ENCODE peak calls at places on chromosomes 3 and 15, in five cellular contexts. G is AG04450, Z is OCI-LY7, X is cardiac fibroblast, B is stomach. W is an unnamed sample.

GRCh38 chr3:72727207-72727606 is 121.0 kb downstream of the SHQ1 start:
- DNase-seq in G (no peak), Z (no peak), X (peak), B (no peak), W (no peak)

GRCh38 chr15:88657326-88658069 is 18.7 kb downstream of the ISG20 start:
- DNase-seq in G (no peak), Z (no peak), X (peak), B (peak), W (no peak)

GRCh38 chr15:38600241-38600640 is 35.6 kb upstream of the RASGRP1 start:
- DNase-seq in G (no peak), Z (no peak), X (no peak), B (no peak), W (no peak)

GRCh38 chr3:141231923-141232861 is 567 bp downstream of the PXYLP1 start:
- DNase-seq in G (no peak), Z (no peak), X (no peak), B (peak), W (no peak)

GRCh38 chr3:120272294-120272693 is 12.7 kb downstream of the GPR156 start:
- DNase-seq in G (no peak), Z (no peak), X (no peak), B (no peak), W (no peak)

GRCh38 chr3:12708584-12709192 is 44.8 kb upstream of the RAF1 start:
- DNase-seq in G (peak), Z (no peak), X (peak), B (peak), W (peak)

GRCh38 chr3:37608061-37608702 is 253.5 kb upstream of the CTDSPL start:
- DNase-seq in G (no peak), Z (no peak), X (no peak), B (no peak), W (no peak)

GRCh38 chr15:73928241-73928579 is 1.9 kb downstream of the LOXL1 start:
- DNase-seq in G (no peak), Z (no peak), X (no peak), B (no peak), W (no peak)

GRCh38 chr15:70264014-70264492 is 166.3 kb upstream of the TLE3 start:
- DNase-seq in G (no peak), Z (no peak), X (peak), B (no peak), W (no peak)

GRCh38 chr3:184284696-184285095 is 8.9 kb downstream of the ECE2 start:
- DNase-seq in G (no peak), Z (peak), X (peak), B (peak), W (peak)

GRCh38 chr3:61858054-61858453 is 296.7 kb downstream of the PTPRG start:
- DNase-seq in G (no peak), Z (no peak), X (peak), B (no peak), W (no peak)

GRCh38 chr3:170419301-170420087 is 826 bp downstream of the CLDN11 start:
- DNase-seq in G (no peak), Z (no peak), X (peak), B (no peak), W (no peak)

GRCh38 chr3:17551333-17551732 is 191.1 kb downstream of the TBC1D5 start:
- DNase-seq in G (no peak), Z (no peak), X (no peak), B (no peak), W (no peak)

GRCh38 chr15:96264351-96264798 is 66.1 kb upstream of the NR2F2 start:
- DNase-seq in G (no peak), Z (no peak), X (no peak), B (peak), W (no peak)
- H3K4me3 ChIP-seq in G (no peak), Z (no peak), X (no peak), B (no peak), W (no peak)

DNA sequence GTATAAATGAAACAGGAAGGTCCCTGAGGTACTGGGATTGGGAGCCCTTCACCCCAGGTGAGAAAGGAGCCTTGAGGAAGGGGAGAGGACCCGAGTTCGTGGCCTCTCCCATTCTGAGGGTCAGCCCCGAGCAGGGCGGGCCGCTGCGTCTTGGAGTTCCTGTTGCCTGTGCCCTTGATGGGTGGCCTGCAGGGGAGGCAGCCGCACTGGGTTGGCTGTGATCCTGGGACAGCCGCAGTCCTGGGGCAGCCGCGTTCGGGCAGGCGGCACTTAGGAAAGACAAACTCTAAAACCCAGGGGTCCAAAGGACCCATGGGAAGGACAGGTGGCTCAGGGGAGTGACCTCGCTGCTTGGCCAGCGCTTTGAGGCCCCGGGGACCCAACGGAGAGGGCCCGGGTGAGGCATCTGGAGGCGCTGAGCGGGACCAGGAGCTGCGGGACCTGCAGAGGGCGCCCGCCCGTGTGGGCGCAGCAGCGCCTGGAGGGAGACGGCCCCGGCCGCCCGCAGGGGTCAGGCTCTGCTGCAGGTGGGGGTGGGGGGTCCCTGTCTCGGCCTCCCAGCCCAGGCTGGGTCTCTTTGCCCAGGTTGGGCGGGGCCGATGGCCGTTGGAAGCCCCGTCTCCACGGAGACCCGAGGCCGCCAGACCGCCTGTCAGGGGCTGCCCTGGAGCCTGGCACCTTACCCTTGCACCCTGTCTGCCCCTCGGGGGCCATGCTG is 65.1 kb downstream of the HMCES start:
- DNase-seq in G (no peak), Z (peak), X (peak), B (peak), W (no peak)
- H3K4me3 ChIP-seq in G (peak), Z (no peak), X (no peak), B (peak), W (peak)

GRCh38 chr3:129610276-129610675 is 3.8 kb upstream of the PLXND1 start:
- DNase-seq in G (no peak), Z (no peak), X (no peak), B (no peak), W (no peak)

GRCh38 chr3:129609591-129610169 is 3.2 kb upstream of the PLXND1 start:
- DNase-seq in G (no peak), Z (no peak), X (peak), B (no peak), W (no peak)

GRCh38 chr3:129611812-129612349 is 5.4 kb upstream of the PLXND1 start:
- DNase-seq in G (no peak), Z (no peak), X (peak), B (no peak), W (no peak)

GRCh38 chr3:129612350-129613204 is 6.1 kb upstream of the PLXND1 start:
- DNase-seq in G (no peak), Z (no peak), X (no peak), B (no peak), W (no peak)

DNA sequence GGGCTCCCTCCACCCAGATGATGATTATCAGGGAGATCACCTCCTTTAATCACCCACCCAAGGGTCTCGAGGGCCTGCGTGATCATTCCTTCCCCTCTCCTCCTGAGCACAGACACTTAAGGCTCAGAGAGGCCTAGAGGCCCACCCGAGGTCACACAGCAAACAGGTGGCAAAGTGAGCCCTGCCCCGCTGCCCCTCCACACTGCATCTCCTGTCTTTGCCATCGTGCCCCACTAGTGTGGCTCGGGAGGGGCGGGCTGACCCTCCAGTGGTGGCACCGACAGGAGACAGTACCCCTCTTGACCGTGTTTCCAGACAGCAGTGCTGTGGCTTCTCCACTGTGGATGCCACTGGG is 4.9 kb upstream of the PLXND1 start:
- DNase-seq in G (no peak), Z (no peak), X (no peak), B (no peak), W (no peak)
- H3K4me3 ChIP-seq in G (no peak), Z (no peak), X (no peak), B (no peak), W (no peak)

DNA sequence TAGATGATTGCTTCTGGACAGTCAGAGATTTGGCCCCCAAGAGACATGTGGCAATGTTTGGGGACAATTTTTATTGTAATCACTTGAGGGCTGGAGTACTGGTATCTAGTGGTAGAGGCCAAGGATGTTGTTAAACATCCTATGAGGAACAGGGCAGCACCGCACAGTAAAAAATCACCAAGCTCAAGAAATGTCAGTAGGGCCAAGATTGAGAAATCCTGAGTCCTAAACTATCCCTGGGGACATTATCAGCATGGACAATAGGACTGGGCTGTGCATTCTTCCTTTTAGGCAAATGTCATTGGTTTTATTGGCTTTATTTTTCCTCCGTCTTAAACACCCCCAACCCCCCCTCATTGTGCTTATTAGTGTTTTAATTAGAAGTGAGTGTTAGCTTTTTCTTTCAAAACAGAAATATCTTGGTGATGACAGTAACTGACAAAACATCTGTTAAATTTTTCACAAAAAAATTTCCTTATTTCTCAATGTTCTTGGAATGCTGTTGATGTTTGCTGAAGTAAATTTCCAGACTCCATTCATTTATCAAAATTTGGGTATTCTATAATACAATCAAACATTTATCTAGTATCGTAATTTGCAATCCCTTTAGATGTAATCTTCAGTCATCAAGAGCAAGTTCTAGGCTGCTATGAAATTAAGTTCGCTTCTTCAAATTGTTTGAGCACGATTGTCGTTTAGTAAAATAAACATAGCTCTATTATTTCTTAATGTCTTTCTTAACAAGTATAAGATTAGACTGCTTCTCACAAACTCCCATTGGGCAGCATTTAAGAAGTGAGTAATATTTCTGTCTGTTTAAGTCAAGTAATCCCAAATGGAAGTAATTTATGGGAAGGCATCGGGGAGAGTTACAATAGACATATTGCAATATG is 944.3 kb downstream of the VGLL3 start:
- DNase-seq in G (no peak), Z (no peak), X (no peak), B (no peak), W (no peak)
- H3K4me3 ChIP-seq in G (no peak), Z (no peak), X (no peak), B (no peak), W (no peak)

DNA sequence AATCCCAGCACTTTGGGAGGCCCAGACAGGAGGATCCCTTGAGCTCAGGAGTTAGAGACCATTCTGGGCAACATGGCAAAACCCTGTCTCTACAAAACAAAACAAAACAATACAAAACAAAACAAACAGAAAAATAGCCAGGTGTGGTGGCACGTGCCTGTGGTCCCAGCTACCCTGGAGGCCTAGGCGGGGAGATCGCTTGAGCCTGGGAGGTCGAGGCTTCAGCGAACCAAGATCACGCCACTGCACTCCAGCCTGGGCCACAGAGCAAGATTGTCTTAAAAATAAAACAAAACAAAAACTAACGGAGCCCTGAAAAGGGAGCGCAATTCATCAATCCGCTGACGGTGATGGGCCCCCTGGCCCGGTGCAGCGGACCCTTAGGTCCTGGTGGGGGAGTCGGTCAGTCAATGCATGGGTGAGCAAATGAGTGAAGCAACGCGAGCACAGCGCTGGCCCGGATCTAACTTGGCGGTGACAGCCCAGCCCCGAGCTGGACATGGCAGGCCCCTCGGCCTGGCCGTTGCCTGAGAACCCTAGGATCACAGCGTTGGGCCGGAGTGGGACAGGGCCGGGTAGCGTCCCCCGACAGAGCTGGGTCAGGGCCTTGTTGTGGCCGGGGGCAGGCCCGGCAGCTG is 52.4 kb upstream of the BLM start:
- DNase-seq in G (no peak), Z (no peak), X (peak), B (no peak), W (no peak)
- H3K4me3 ChIP-seq in G (peak), Z (peak), X (peak), B (peak), W (peak)

DNA sequence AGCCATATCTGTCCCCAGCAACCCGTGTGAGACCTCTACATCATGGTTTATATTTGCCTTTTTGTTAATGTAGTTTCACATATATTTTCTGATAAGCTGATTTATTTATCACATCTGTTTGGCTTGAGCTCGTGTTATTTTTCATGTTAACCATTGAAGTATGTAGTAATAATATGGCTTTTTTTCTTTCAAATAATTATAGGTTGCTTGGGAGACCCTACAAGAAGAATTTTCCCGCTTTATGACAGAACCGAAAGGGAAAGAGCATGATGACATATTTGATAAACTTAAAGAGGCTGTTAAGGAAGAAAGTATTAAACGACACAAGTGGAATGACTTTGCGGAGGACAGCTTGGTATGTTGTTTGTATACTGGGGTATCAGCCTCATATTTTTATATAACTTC is 63.9 kb downstream of the OPA1 start:
- DNase-seq in G (no peak), Z (no peak), X (no peak), B (no peak), W (no peak)
- H3K4me3 ChIP-seq in G (no peak), Z (no peak), X (no peak), B (no peak), W (no peak)

DNA sequence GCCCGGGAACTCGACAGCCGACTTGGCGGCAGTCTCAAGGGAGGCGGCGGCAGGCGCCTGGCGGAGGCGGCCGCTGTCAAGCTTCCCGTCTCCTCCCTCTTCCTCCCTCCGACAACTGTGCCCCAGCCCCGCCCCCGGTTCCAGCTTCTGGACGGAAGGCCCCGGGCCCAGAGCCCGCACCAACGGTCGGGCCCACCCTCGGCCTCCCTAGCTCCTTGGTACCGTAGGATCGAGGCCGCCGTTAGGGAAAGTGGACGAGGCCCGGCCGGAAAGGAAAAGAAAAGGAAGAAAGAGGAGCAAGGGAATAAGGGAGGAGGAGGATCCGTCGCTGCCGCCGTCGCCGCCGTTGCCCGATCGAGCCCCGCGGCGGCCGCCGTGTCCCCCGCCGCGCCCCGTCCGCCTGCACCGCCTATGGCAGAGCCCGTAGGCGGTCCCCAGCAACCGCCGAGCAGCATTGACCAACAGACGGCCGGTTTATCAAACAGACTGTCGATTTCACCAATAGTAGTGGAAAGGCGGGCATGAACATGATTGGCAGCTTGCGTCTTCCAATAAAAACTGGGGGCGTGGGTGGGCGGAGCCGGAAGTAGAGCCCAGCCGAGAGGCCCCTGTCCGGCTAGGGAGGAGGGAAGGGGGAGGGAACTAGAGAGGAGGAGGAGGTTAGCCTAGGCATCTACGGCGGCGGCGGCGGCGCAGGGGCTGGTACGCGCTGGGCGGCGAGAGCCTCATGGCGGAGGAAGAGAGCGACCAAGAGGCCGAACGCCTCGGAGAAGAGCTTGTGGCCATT is at the start of the genes CGGBP1 and ZNF654:
- DNase-seq in G (peak), Z (peak), X (peak), B (peak), W (peak)
- H3K4me3 ChIP-seq in G (peak), Z (peak), X (peak), B (peak), W (peak)

GRCh38 chr3:104523136-104523535 is 843.6 kb upstream of the ALCAM start:
- DNase-seq in G (no peak), Z (peak), X (no peak), B (no peak), W (no peak)
- H3K4me3 ChIP-seq in G (no peak), Z (peak), X (no peak), B (no peak), W (no peak)

DNA sequence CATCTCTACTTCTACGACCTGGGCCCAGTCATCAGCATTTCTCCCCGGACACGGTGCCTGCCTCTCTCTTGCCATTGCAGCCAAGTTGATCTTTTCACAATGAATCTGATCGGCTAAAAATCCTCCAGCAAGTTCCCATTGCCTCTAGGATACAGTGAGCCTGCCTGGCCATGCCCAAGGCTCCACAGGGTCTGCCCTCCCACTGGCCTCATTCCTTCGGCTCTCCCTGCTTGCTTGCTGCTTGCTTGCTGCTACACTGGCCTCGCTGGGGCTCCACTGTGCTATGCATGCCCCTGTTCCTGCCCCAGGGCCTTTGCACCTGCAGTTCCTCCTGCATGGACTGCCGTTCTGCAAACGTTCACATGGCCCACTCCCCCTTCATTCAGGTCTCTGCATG is 2.0 kb downstream of the ABTB1 start:
- DNase-seq in G (no peak), Z (no peak), X (no peak), B (peak), W (no peak)
- H3K4me3 ChIP-seq in G (no peak), Z (no peak), X (no peak), B (no peak), W (no peak)

DNA sequence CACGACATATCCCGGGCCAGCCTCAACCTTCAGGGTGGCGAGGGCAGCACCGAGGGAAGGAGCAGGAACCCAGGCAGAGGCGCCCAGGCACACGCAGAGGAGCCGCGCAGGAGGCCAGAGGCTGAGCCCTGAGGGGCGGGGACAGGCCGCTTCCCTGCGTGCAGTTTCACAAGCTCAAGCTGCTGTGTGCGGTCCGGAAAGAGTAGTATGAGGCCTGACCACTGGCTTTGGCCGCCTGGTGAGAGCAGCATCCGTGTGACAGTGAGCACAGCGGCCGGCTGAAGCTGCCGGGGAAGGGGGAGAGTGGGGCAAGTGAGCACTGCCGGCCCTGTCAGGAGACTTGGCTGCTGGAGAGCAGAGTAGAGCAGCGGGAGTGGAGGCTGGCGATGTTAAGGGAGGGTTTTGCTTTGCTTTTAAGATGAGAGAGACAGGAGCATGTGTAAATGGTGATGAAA is 8.7 kb downstream of the ZDHHC19 start:
- DNase-seq in G (no peak), Z (no peak), X (peak), B (no peak), W (no peak)
- H3K4me3 ChIP-seq in G (peak), Z (no peak), X (no peak), B (no peak), W (no peak)